ENCODE peak calls at places on chromosome 1, in eight cellular contexts. V is WTC11; X is naive thymus-derived CD4-positive, alpha-beta T cell; M is effector CD4-positive, alpha-beta T cell; Z is heart left ventricle; R is CD4-positive, alpha-beta memory T cell; N is astrocyte; U is NT2/D1. O is an unnamed sample.

GRCh38 chr1:67675800-67676199 is 9.2 kb upstream of the GADD45A start:
- DNase-seq in V (no peak), X (no peak), M (no peak), Z (no peak), R (no peak), N (no peak), U (no peak), O (no peak)

GRCh38 chr1:188170935-188171334 is 1342.2 kb downstream of the PLA2G4A start:
- DNase-seq in V (no peak), X (no peak), M (no peak), Z (no peak), R (no peak), N (no peak), U (no peak), O (no peak)

GRCh38 chr1:197284972-197285371 is 16.9 kb downstream of the CRB1 start:
- DNase-seq in V (no peak), X (no peak), M (no peak), Z (no peak), R (no peak), N (no peak), U (no peak), O (no peak)

GRCh38 chr1:7526196-7526866 is 244.8 kb upstream of the VAMP3 start:
- DNase-seq in V (no peak), X (no peak), M (no peak), Z (peak), R (no peak), N (no peak), U (no peak), O (no peak)

GRCh38 chr1:245500546-245500945 is 345.8 kb downstream of the KIF26B start:
- DNase-seq in V (no peak), X (no peak), M (no peak), Z (no peak), R (no peak), N (peak), U (no peak), O (no peak)

GRCh38 chr1:3038113-3038551 is 16.9 kb downstream of the ACTRT2 start:
- DNase-seq in V (no peak), X (no peak), M (no peak), Z (no peak), R (no peak), N (no peak), U (no peak), O (no peak)

GRCh38 chr1:7558921-7559869 is 211.9 kb upstream of the VAMP3 start:
- DNase-seq in V (no peak), X (no peak), M (no peak), Z (peak), R (no peak), N (no peak), U (no peak), O (no peak)

GRCh38 chr1:234550341-234551031 is 59.5 kb downstream of the IRF2BP2 start:
- DNase-seq in V (no peak), X (no peak), M (no peak), Z (no peak), R (no peak), N (no peak), U (no peak), O (peak)

GRCh38 chr1:158248122-158248521 is 6.1 kb upstream of the CD1A start:
- DNase-seq in V (no peak), X (peak), M (peak), Z (peak), R (peak), N (no peak), U (no peak), O (no peak)

GRCh38 chr1:232784794-232785193 is 20.4 kb upstream of the MAP10 start:
- DNase-seq in V (no peak), X (no peak), M (no peak), Z (no peak), R (no peak), N (no peak), U (no peak), O (no peak)

GRCh38 chr1:153995640-153996039 is 5.1 kb downstream of the RPS27 start:
- DNase-seq in V (no peak), X (no peak), M (no peak), Z (no peak), R (no peak), N (no peak), U (no peak), O (no peak)

GRCh38 chr1:113467991-113468390 is 77.7 kb downstream of the MAGI3 start:
- DNase-seq in V (no peak), X (no peak), M (no peak), Z (no peak), R (no peak), N (no peak), U (no peak), O (no peak)

GRCh38 chr1:226526801-226527595 is 21.6 kb upstream of the STUM start:
- DNase-seq in V (peak), X (no peak), M (no peak), Z (peak), R (no peak), N (no peak), U (peak), O (peak)

GRCh38 chr1:43307458-43308158 is 6.8 kb downstream of the TIE1 start:
- DNase-seq in V (no peak), X (no peak), M (no peak), Z (no peak), R (no peak), N (no peak), U (no peak), O (no peak)

GRCh38 chr1:209597496-209597895 is 14.0 kb downstream of the CAMK1G start:
- DNase-seq in V (no peak), X (no peak), M (no peak), Z (no peak), R (no peak), N (no peak), U (no peak), O (no peak)

GRCh38 chr1:109617291-109617801 is 2.1 kb downstream of the GNAT2 start:
- DNase-seq in V (no peak), X (no peak), M (no peak), Z (no peak), R (peak), N (peak), U (peak), O (peak)

GRCh38 chr1:112706505-112707216 is at the start of gene RHOC:
- DNase-seq in V (peak), X (no peak), M (peak), Z (peak), R (no peak), N (peak), U (no peak), O (no peak)

GRCh38 chr1:13543927-13544556 is 30.2 kb upstream of the LRRC38 start:
- DNase-seq in V (peak), X (no peak), M (no peak), Z (peak), R (no peak), N (peak), U (no peak), O (peak)

GRCh38 chr1:180231506-180232420 is 1.7 kb downstream of the LHX4 start:
- DNase-seq in V (peak), X (no peak), M (no peak), Z (no peak), R (no peak), N (no peak), U (no peak), O (peak)

O was measured in SK-MEL-5.